ENCODE peak calls at places on chromosomes 3 and 15, in seven cellular contexts. I is fibroblast of the aortic adventitia; L is AG08396; B is activated naive CD8-positive, alpha-beta T cell treated with anti-CD3 and anti-CD28 coated beads, Interleukin-2, amount 50 U/mL, for 24 hours; T is mesenchymal stem cell; Z is mesothelial cell of epicardium; Y is AG09309. D is an unnamed sample.
A peak's percentile ranks its signal among the peaks of the same experiment; 100 is the strongest.

GRCh38 chr3:16427309-16427965 is 86.1 kb downstream of the RFTN1 start:
- DNase-seq in I (peak; percentile 97), L (peak; percentile 81), B (no peak), T (peak; percentile 96), Z (no peak), Y (peak; percentile 93), D (peak; percentile 93)

GRCh38 chr3:24683511-24684384 is 189.1 kb upstream of the THRB start:
- DNase-seq in I (peak; percentile 87), L (peak; percentile 48), B (no peak), T (peak; percentile 83), Z (no peak), Y (peak; percentile 62), D (peak; percentile 89)

GRCh38 chr3:28343144-28343543 is 5.4 kb upstream of the ZCWPW2 start:
- DNase-seq in I (no peak), L (no peak), B (no peak), T (no peak), Z (no peak), Y (no peak), D (no peak)

GRCh38 chr15:60009124-60009523 is 5.0 kb downstream of the FOXB1 start:
- DNase-seq in I (no peak), L (no peak), B (no peak), T (no peak), Z (no peak), Y (no peak), D (no peak)

GRCh38 chr3:100316656-100317069 is 17.9 kb upstream of the NIT2 start:
- DNase-seq in I (peak; percentile 82), L (no peak), B (peak; percentile 42), T (peak; percentile 72), Z (no peak), Y (peak; percentile 18), D (peak; percentile 83)

GRCh38 chr15:32715276-32715675 is 2.5 kb upstream of the GREM1 start:
- DNase-seq in I (no peak), L (peak; percentile 49), B (no peak), T (peak; percentile 89), Z (no peak), Y (no peak), D (no peak)

GRCh38 chr3:30596161-30596560 is 10.2 kb upstream of the TGFBR2 start:
- DNase-seq in I (no peak), L (no peak), B (no peak), T (no peak), Z (no peak), Y (no peak), D (no peak)

GRCh38 chr15:88238618-88239430 is 17.7 kb downstream of the NTRK3 start:
- DNase-seq in I (peak; percentile 98), L (no peak), B (no peak), T (peak; percentile 62), Z (no peak), Y (peak; percentile 59), D (peak; percentile 64)

GRCh38 chr3:52704611-52705437 is 767 bp downstream of the GLT8D1 start:
- DNase-seq in I (no peak), L (peak; percentile 65), B (peak; percentile 39), T (peak; percentile 74), Z (no peak), Y (no peak), D (peak; percentile 77)

GRCh38 chr15:91068436-91068835 is 31.6 kb upstream of the SV2B start:
- DNase-seq in I (no peak), L (no peak), B (no peak), T (no peak), Z (no peak), Y (no peak), D (no peak)

GRCh38 chr15:60426870-60427528 is 29.2 kb upstream of the ANXA2 start:
- DNase-seq in I (peak; percentile 80), L (peak; percentile 22), B (no peak), T (peak; percentile 67), Z (no peak), Y (peak; percentile 45), D (peak; percentile 84)

GRCh38 chr3:188397766-188398705 is 244.1 kb downstream of the LPP start:
- DNase-seq in I (no peak), L (no peak), B (no peak), T (no peak), Z (no peak), Y (no peak), D (no peak)

GRCh38 chr3:140420621-140421357 is 257.1 kb upstream of the TRIM42 start:
- DNase-seq in I (peak; percentile 69), L (no peak), B (no peak), T (peak; percentile 20), Z (no peak), Y (peak; percentile 7), D (peak; percentile 60)

GRCh38 chr15:59364238-59364637 is 8.4 kb downstream of the MYO1E start:
- DNase-seq in I (peak; percentile 27), L (no peak), B (no peak), T (no peak), Z (no peak), Y (no peak), D (no peak)

GRCh38 chr15:78225783-78226541 is 8.4 kb downstream of the ACSBG1 start:
- DNase-seq in I (peak; percentile 13), L (no peak), B (no peak), T (no peak), Z (no peak), Y (no peak), D (no peak)

GRCh38 chr3:63950698-63951097 is 38.5 kb upstream of the SCAANT1 start:
- DNase-seq in I (no peak), L (no peak), B (no peak), T (no peak), Z (no peak), Y (no peak), D (no peak)

GRCh38 chr3:26078539-26078938 is 288.6 kb downstream of the OXSM start:
- DNase-seq in I (no peak), L (no peak), B (no peak), T (no peak), Z (no peak), Y (no peak), D (no peak)

GRCh38 chr15:74208901-74209559 is 6.4 kb upstream of the STRA6 start:
- DNase-seq in I (peak; percentile 54), L (no peak), B (no peak), T (peak; percentile 54), Z (no peak), Y (no peak), D (peak; percentile 48)

GRCh38 chr3:109081746-109082510 is 36.0 kb downstream of the MORC1 start:
- DNase-seq in I (peak; percentile 54), L (peak; percentile 46), B (peak; percentile 18), T (peak; percentile 82), Z (no peak), Y (no peak), D (peak; percentile 68)

GRCh38 chr3:52524752-52525661 is 8.7 kb downstream of the NT5DC2 start:
- DNase-seq in I (no peak), L (no peak), B (no peak), T (no peak), Z (no peak), Y (no peak), D (no peak)

D was measured in adipocyte.